ENCODE peak calls at places on chromosomes 16 and 17, in seven cellular contexts. A, S, L, H, K, Z and W are unnamed samples.
A peak's percentile ranks its signal among the peaks of the same experiment; 100 is the strongest.

GRCh38 chr17:51630101-51630671 is 369.8 kb downstream of the UTP18 start:
- DNase-seq in A (no peak), S (no peak), Z (no peak), K (no peak), L (no peak), H (no peak), W (no peak)

GRCh38 chr17:76053230-76054111 is 18.8 kb downstream of the SRP68 start:
- DNase-seq in A (no peak), S (peak; percentile 58), Z (no peak), L (no peak), K (no peak), H (no peak), W (no peak)

GRCh38 chr16:24540575-24541240 is 1.3 kb downstream of the RBBP6 start:
- DNase-seq in H (no peak), S (no peak), Z (no peak), K (no peak), L (no peak), A (no peak), W (no peak)

GRCh38 chr16:77873066-77873465 is 84.7 kb downstream of the VAT1L start:
- DNase-seq in S (peak; percentile 53), Z (no peak), H (no peak), A (no peak), K (no peak), L (no peak), W (no peak)

GRCh38 chr17:51803161-51803560 is 355.4 kb downstream of the CA10 start:
- DNase-seq in A (no peak), L (no peak), S (no peak), Z (no peak), K (no peak), H (no peak), W (no peak)

GRCh38 chr16:31273676-31274075 is 13.9 kb downstream of the ITGAM start:
- DNase-seq in Z (no peak), K (no peak), H (no peak), S (no peak), L (no peak), A (no peak), W (no peak)

GRCh38 chr16:24915019-24915418 is 69.3 kb downstream of the SLC5A11 start:
- DNase-seq in S (no peak), H (no peak), K (no peak), L (no peak), Z (no peak), A (no peak), W (no peak)

GRCh38 chr17:956905-957304 is 22.7 kb downstream of the NXN start:
- DNase-seq in S (no peak), A (no peak), H (no peak), L (no peak), Z (no peak), K (no peak), W (no peak)

GRCh38 chr16:79294568-79294967 is 306.0 kb downstream of the MAF start:
- DNase-seq in Z (no peak), K (no peak), S (no peak), A (no peak), H (no peak), L (no peak), W (no peak)

GRCh38 chr17:30187528-30187927 is 48.0 kb downstream of the SLC6A4 start:
- DNase-seq in A (no peak), H (no peak), L (no peak), Z (no peak), S (no peak), K (no peak), W (no peak)

GRCh38 chr16:55999683-56000082 is 124.5 kb upstream of the CES5A start:
- DNase-seq in S (no peak), Z (no peak), L (no peak), H (no peak), K (no peak), A (no peak), W (no peak)

GRCh38 chr17:50139950-50140885 is 10.3 kb upstream of the SAMD14 start:
- DNase-seq in K (peak; percentile 82), L (peak; percentile 82), H (peak; percentile 96), S (peak; percentile 77), A (no peak), Z (peak; percentile 85), W (no peak)

GRCh38 chr17:60094754-60095153 is 16.0 kb upstream of the HEATR6 start:
- DNase-seq in A (no peak), S (no peak), H (no peak), K (no peak), L (no peak), Z (no peak), W (no peak)

GRCh38 chr16:78659216-78659615 is 559.8 kb downstream of the WWOX start:
- DNase-seq in A (no peak), L (peak; percentile 51), K (peak; percentile 19), H (no peak), S (no peak), Z (no peak), W (no peak)

GRCh38 chr17:58693208-58693607 is 806 bp downstream of the RAD51C start:
- DNase-seq in Z (no peak), S (peak; percentile 12), L (no peak), H (no peak), K (no peak), A (no peak), W (no peak)

GRCh38 chr16:68083861-68084503 is 1.2 kb upstream of the NFATC3 start:
- DNase-seq in H (no peak), S (peak; percentile 37), Z (peak; percentile 60), L (no peak), A (peak; percentile 33), K (no peak), W (no peak)

GRCh38 chr16:68033101-68033500 is 10.0 kb downstream of the DUS2 start:
- DNase-seq in Z (peak; percentile 7), H (no peak), S (no peak), A (no peak), L (no peak), K (no peak), W (no peak)

GRCh38 chr17:12928736-12929135 is 89.1 kb downstream of the ELAC2 start:
- DNase-seq in A (no peak), S (peak; percentile 15), H (no peak), L (no peak), K (no peak), Z (no peak), W (no peak)

GRCh38 chr16:65497571-65497970 is 375.7 kb upstream of the CDH11 start:
- DNase-seq in S (no peak), L (no peak), A (no peak), H (no peak), Z (no peak), K (no peak), W (no peak)

GRCh38 chr17:75511610-75512575 is 3.4 kb downstream of the CASKIN2 start:
- DNase-seq in K (peak; percentile 71), S (peak; percentile 57), A (no peak), L (peak; percentile 89), H (no peak), Z (no peak), W (no peak)

DNA sequence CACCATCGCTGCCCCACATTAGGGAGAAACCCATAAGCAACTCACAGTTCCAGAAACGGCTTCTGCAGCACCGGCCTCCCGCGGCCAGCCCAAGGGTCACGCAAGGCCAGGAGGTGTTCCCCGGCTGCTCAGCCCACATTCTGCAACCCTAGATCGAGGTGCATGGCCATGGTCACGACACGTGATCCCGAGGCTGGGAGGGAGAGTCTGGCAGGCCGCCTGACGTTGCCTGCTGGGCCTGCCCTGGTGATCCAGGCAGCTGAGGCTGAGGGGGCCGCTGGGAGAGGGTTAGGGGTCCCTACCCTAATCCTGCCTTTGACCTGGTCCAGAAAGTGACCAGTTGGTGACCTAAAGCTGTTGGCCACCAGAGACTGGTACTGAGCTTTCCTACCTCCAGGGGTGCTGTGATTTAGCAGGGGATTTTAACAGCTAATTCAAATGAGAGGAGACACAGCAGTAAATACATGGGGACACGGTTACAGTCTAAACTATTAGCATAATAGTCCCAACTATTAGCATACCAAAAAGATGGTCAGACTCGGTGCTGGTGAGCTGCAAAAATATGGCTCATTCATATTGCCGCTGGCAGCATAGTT is 97.4 kb upstream of the CIBAR2 start:
- DNase-seq in A (no peak), Z (peak; percentile 78), L (peak; percentile 60), K (peak; percentile 54), S (no peak), H (no peak), W (no peak)
- TF ChIP-seq CTCF in A (no peak), Z (no peak), L (no peak), K (no peak), S (no peak), H (no peak), W (no peak)

GRCh38 chr16:75238132-75238852 is 13.1 kb downstream of the BCAR1 start:
- DNase-seq in H (no peak), Z (peak; percentile 91), L (peak; percentile 91), S (peak; percentile 90), A (peak; percentile 57), K (peak; percentile 83), W (no peak)

GRCh38 chr16:75238853-75239371 is 12.5 kb downstream of the BCAR1 start:
- DNase-seq in Z (peak; percentile 54), A (no peak), K (peak; percentile 20), S (peak; percentile 31), L (no peak), H (no peak), W (no peak)

GRCh38 chr16:75237398-75238131 is 13.9 kb downstream of the BCAR1 start:
- DNase-seq in H (no peak), A (no peak), L (peak; percentile 29), S (no peak), Z (peak; percentile 43), K (no peak), W (no peak)

GRCh38 chr16:75241412-75241811 is 10.0 kb downstream of the BCAR1 start:
- DNase-seq in Z (no peak), A (no peak), H (no peak), S (no peak), K (no peak), L (no peak), W (no peak)

GRCh38 chr16:75239463-75240122 is 11.8 kb downstream of the BCAR1 start:
- DNase-seq in K (no peak), S (no peak), Z (peak; percentile 47), H (no peak), L (no peak), A (no peak), W (no peak)
- H3K36me3 ChIP-seq in K (no peaks in the 10 kb centered on the region), S (peaks cover 65% of the 10 kb centered on the region), Z (no peaks in the 10 kb centered on the region), H (peaks cover 47% of the 10 kb centered on the region), L (peaks cover 49% of the 10 kb centered on the region), A (peaks cover 7% of the 10 kb centered on the region), W (peaks cover 38% of the 10 kb centered on the region)

GRCh38 chr17:61303334-61304096 is 96.1 kb upstream of the TBX2 start:
- DNase-seq in H (no peak), A (no peak), K (no peak), S (peak; percentile 75), L (no peak), Z (no peak), W (no peak)
- H3K4me1 ChIP-seq in H (no peaks in the 10 kb centered on the region), A (no peaks in the 10 kb centered on the region), K (no peaks in the 10 kb centered on the region), S (peaks cover 41% of the 10 kb centered on the region), L (no peaks in the 10 kb centered on the region), Z (no peaks in the 10 kb centered on the region), W (no peaks in the 10 kb centered on the region)

DNA sequence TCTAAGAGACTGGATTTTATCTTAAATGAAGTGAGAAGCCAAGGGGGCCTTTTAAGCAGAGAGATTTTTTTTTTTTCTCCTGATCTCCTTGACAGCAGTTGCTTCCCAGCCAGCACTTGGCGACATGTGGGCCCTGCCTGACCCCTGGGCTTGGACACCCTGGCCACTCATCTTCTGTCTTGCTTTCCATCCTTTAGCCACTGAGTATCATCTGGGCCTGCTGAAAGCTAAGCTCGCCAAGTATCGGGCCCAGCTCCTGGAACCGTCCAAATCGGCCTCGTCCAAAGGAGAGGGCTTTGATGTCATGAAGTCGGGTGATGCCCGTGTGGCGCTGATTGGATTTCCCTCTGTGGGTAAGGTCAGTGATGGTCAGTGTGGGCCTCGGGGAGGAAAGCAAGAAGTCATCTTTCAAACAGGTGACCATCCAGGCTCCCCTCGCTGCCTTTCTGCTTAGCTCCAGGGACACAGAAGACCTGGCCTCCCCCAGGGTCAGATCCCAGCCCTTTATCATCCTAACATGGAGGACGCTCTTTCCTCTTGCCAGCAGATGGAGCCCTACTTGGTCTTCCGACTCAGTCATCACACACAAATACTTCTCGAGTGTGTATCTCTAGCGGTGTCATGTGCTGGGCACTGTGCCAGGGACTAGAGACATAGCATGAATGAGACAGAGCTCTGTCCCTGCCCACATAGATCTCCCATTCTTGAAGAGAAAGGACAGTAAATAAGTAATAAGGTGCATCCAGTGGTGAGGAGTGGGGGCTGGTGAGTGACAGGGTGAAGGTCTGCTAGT is 6.1 kb downstream of the DRG2 start:
- DNase-seq in S (peak; percentile 75), H (no peak), K (peak; percentile 50), Z (peak; percentile 59), L (peak; percentile 75), A (no peak), W (no peak)
- TF ChIP-seq CTCF in S (peak; percentile 58), H (peak; percentile 39), K (peak; percentile 39), Z (no peak), L (no peak), A (no peak), W (no peak)